ENCODE peak calls at places on chromosomes 16 and 17, in ten cellular contexts. P is gastrocnemius medialis, Q is breast epithelium, A is lung, L is fibroblast of pulmonary artery, Y is PC-9, D is brain microvascular endothelial cell, K is cardiac fibroblast, B is upper lobe of right lung, X is tibial artery. W is an unnamed sample.

GRCh38 chr17:48711128-48711527 is 11.2 kb downstream of the PRAC1 start:
- DNase-seq in P (no peak), Q (no peak), A (no peak), L (no peak), Y (no peak), D (no peak), K (no peak), B (no peak), X (no peak), W (no peak)

GRCh38 chr17:48478224-48479013 is 48.4 kb upstream of the SKAP1 start:
- DNase-seq in P (no peak), Q (no peak), A (no peak), L (peak), Y (no peak), D (no peak), K (no peak), B (no peak), X (no peak), W (no peak)

GRCh38 chr16:20904507-20905079 is 4.0 kb downstream of the LYRM1 start:
- DNase-seq in P (no peak), Q (no peak), A (no peak), L (peak), Y (peak), D (peak), K (peak), B (no peak), X (no peak), W (no peak)

GRCh38 chr16:8204096-8204495 is 386.2 kb downstream of the TMEM114 start:
- DNase-seq in P (no peak), Q (no peak), A (no peak), L (no peak), Y (no peak), D (no peak), K (no peak), B (no peak), X (no peak), W (no peak)

GRCh38 chr16:86559802-86560305 is 4.8 kb upstream of the MTHFSD start:
- DNase-seq in P (no peak), Q (no peak), A (no peak), L (no peak), Y (no peak), D (no peak), K (no peak), B (peak), X (no peak), W (no peak)

GRCh38 chr17:48100591-48101011 is 677 bp downstream of the CBX1 start:
- DNase-seq in P (peak), Q (peak), A (peak), L (peak), Y (peak), D (peak), K (peak), B (peak), X (peak), W (peak)

GRCh38 chr17:62076864-62077788 is 12.0 kb upstream of the MED13 start:
- DNase-seq in P (no peak), Q (no peak), A (peak), L (no peak), Y (no peak), D (no peak), K (no peak), B (no peak), X (no peak), W (peak)

GRCh38 chr16:48526058-48526957 is 83.7 kb downstream of the N4BP1 start:
- DNase-seq in P (no peak), Q (no peak), A (no peak), L (no peak), Y (peak), D (no peak), K (peak), B (peak), X (no peak), W (peak)

GRCh38 chr16:74999683-75000480 is 1.1 kb downstream of the ZNRF1 start:
- DNase-seq in P (peak), Q (peak), A (peak), L (peak), Y (no peak), D (no peak), K (peak), B (peak), X (peak), W (no peak)

GRCh38 chr17:79811888-79812205 is 15.0 kb upstream of the CBX8 start:
- DNase-seq in P (no peak), Q (no peak), A (no peak), L (no peak), Y (no peak), D (no peak), K (no peak), B (no peak), X (no peak), W (no peak)

GRCh38 chr17:28661635-28662526 is at the start of the genes SDF2 and SUPT6H:
- DNase-seq in P (peak), Q (peak), A (peak), L (peak), Y (peak), D (peak), K (peak), B (peak), X (peak), W (peak)

GRCh38 chr16:85916141-85916890 is 17.4 kb downstream of the IRF8 start:
- DNase-seq in P (no peak), Q (no peak), A (peak), L (peak), Y (peak), D (no peak), K (peak), B (peak), X (no peak), W (no peak)

GRCh38 chr16:85395207-85395912 is 217.8 kb upstream of the GSE1 start:
- DNase-seq in P (peak), Q (peak), A (peak), L (peak), Y (peak), D (peak), K (peak), B (peak), X (peak), W (no peak)

DNA sequence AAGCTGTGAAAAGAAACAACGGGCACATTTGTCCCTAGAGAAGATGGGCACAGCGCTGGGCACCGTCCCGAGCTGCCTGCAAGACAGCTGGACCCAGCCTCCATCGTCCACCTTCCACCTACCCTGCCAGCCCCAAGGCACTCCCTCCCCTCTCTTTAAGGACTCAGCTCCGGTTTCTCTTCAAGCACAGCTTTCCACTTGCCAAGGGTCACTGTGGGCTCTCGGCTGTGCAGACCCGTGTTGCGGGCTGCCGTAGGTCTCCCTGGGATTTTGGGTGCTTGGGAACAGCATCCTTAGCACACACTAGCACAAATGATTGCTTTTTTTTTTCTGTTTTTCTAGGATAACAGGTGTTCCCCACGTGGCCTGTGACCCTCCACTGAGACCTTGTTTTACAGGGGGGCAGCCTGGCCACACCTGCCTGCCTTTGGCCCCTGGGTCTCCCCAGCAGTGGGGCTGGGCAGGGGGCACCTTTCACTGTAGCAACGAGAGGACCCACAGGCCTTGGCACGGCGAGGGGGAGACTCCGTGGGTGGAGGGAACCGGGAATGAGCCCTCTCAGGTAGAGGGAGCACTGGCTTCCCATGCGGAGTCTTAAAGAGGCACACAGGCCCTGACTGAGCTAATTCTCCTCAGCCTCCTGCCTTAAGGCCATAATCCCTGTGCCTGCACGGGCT is 1.4 kb downstream of the CHMP6 start:
- DNase-seq in P (no peak), Q (no peak), A (no peak), L (no peak), Y (no peak), D (no peak), K (no peak), B (peak), X (no peak), W (no peak)
- H3K4me3 ChIP-seq in P (peak), Q (peak), A (no peak), L (peak), Y (peak), D (peak), K (peak), B (peak), X (peak), W (no peak)

GRCh38 chr16:49858200-49859129 is 2.6 kb upstream of the ZNF423 start:
- DNase-seq in P (peak), Q (no peak), A (peak), L (peak), Y (no peak), D (no peak), K (peak), B (peak), X (peak), W (peak)
- H3K4me3 ChIP-seq in P (peak), Q (peak), A (peak), L (peak), Y (no peak), D (peak), K (peak), B (peak), X (peak), W (peak)

GRCh38 chr16:54430491-54431030 is 144.0 kb upstream of the IRX3 start:
- DNase-seq in P (no peak), Q (no peak), A (no peak), L (peak), Y (peak), D (peak), K (peak), B (no peak), X (no peak), W (no peak)

GRCh38 chr16:54429029-54429428 is 142.4 kb upstream of the IRX3 start:
- DNase-seq in P (no peak), Q (no peak), A (no peak), L (no peak), Y (no peak), D (no peak), K (no peak), B (no peak), X (no peak), W (no peak)

GRCh38 chr16:54432481-54433229 is 146.1 kb upstream of the IRX3 start:
- DNase-seq in P (no peak), Q (peak), A (no peak), L (no peak), Y (no peak), D (no peak), K (no peak), B (no peak), X (no peak), W (no peak)

GRCh38 chr16:54431997-54432367 is 145.4 kb upstream of the IRX3 start:
- DNase-seq in P (no peak), Q (no peak), A (no peak), L (no peak), Y (no peak), D (no peak), K (no peak), B (no peak), X (no peak), W (no peak)

DNA sequence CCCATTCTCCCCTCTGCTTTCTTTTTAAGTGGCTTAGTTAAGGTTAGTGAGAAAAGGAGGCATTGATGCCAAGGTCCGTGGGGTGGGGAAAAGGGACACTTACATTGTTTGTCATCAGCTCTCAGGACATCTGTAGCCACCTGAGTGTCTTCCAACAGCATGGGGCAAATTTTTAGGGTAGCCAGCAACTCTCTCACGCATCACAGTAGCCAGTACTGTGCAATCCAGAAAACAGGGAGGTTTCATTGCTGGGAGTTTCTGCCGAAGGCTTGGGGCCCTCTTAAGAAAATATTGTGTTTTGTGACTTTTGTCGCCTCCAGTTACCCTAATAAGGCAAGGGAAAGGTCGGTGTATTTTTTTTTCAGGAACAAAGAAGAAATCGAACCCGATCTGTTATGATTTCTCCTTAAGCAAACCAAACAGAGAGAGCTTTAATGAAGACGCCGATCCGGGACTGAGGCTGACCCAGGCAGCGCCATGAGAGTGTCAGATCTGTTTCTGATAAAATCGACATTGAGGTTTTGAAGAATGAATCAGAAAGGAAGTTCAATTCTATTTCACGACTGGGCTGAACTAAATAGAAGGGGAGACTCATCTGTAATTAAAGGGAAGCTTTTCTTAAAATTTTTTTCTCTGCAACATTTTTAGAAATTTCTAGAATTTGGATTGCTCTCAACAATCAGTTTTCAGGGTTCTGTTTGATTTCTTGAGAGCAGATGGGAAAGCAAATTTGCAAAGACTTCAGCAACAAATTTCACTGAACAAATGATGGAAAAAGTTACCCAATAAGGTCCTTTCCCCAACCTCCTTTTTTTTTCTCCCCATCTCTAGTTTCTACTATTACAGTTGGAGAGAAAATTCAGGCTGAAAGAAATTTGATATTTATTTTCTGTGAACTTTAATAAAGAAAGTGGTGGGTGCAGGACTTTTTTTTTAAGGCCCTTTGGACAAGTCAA is 144.7 kb upstream of the IRX3 start:
- DNase-seq in P (no peak), Q (no peak), A (no peak), L (no peak), Y (peak), D (no peak), K (peak), B (no peak), X (no peak), W (no peak)
- H3K4me3 ChIP-seq in P (no peak), Q (peak), A (no peak), L (no peak), Y (peak), D (no peak), K (no peak), B (no peak), X (no peak), W (no peak)

GRCh38 chr16:67429799-67430503 is 970 bp upstream of the HSD11B2 start:
- DNase-seq in P (no peak), Q (no peak), A (no peak), L (no peak), Y (no peak), D (no peak), K (no peak), B (no peak), X (no peak), W (no peak)
- H3K4me3 ChIP-seq in P (peak), Q (peak), A (no peak), L (no peak), Y (peak), D (no peak), K (no peak), B (peak), X (peak), W (peak)

GRCh38 chr16:89334988-89335802 is 117.7 kb downstream of the ZNF778 start:
- DNase-seq in P (peak), Q (no peak), A (no peak), L (no peak), Y (no peak), D (no peak), K (no peak), B (peak), X (no peak), W (no peak)
- H3K4me3 ChIP-seq in P (peak), Q (no peak), A (no peak), L (no peak), Y (no peak), D (no peak), K (no peak), B (no peak), X (no peak), W (no peak)

GRCh38 chr16:50680907-50681885 is at the start of gene SNX20:
- DNase-seq in P (no peak), Q (no peak), A (no peak), L (no peak), Y (no peak), D (no peak), K (no peak), B (no peak), X (peak), W (no peak)
- H3K4me3 ChIP-seq in P (no peak), Q (peak), A (no peak), L (no peak), Y (no peak), D (no peak), K (no peak), B (peak), X (peak), W (no peak)

DNA sequence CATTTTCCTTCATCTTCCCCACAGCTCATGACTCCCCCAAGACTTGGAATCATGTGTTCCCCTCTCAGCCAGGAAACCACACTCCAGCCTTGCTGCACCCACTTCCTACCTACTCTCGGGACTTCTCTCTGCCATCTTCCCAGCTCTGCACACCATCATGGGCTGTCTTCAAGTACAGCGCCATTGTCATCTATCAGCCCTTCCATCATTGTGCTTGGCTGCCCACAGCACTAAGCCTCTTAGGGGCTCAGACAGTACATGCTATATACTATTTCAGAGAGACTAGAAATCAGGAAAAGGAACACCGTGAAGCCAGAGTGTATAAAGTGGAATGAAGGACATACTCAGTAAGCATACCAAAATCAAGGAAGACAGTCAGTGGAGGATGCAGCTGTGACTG is 64.7 kb downstream of the CDH11 start:
- DNase-seq in P (no peak), Q (no peak), A (no peak), L (no peak), Y (no peak), D (no peak), K (no peak), B (no peak), X (no peak), W (no peak)
- H3K4me3 ChIP-seq in P (no peak), Q (no peak), A (no peak), L (no peak), Y (no peak), D (no peak), K (no peak), B (no peak), X (no peak), W (no peak)